ENCODE peak calls at places on chromosomes 2 and 18, in six cellular contexts. One of them, this sample, is unnamed.
A peak's percentile ranks its signal among the peaks of the same experiment; 100 is the strongest.

GRCh38 chr2:2184549-2185249 is 146.4 kb downstream of the MYT1L start:
- DNase-seq in stimulated activated CD4-positive, alpha-beta T cell treated with anti-CD3 and anti-CD28 coated beads, Interleukin-1b, Interleukin-23, amount 100 ng/mL, for 48 hours: no peak
- DNase-seq in erythroblast: no peak
- DNase-seq in caudate nucleus: no peak
- DNase-seq in pancreas: no peak
- DNase-seq in WTC11: no peak
- DNase-seq in this sample: no peak

GRCh38 chr18:27599202-27599829 is 414.2 kb upstream of the CHST9 start:
- DNase-seq in stimulated activated CD4-positive, alpha-beta T cell treated with anti-CD3 and anti-CD28 coated beads, Interleukin-1b, Interleukin-23, amount 100 ng/mL, for 48 hours: peak; percentile 26
- DNase-seq in erythroblast: peak; percentile 35
- DNase-seq in caudate nucleus: peak; percentile 2
- DNase-seq in pancreas: no peak
- DNase-seq in WTC11: peak; percentile 68
- DNase-seq in this sample: no peak

GRCh38 chr2:109516445-109517117 is 97.2 kb downstream of the SEPTIN10 start:
- DNase-seq in stimulated activated CD4-positive, alpha-beta T cell treated with anti-CD3 and anti-CD28 coated beads, Interleukin-1b, Interleukin-23, amount 100 ng/mL, for 48 hours: peak; percentile 11
- DNase-seq in erythroblast: peak; percentile 27
- DNase-seq in caudate nucleus: no peak
- DNase-seq in pancreas: peak; percentile 80
- DNase-seq in WTC11: peak; percentile 87
- DNase-seq in this sample: no peak

GRCh38 chr2:42842418-42842817 is 50.0 kb upstream of the HAAO start:
- DNase-seq in stimulated activated CD4-positive, alpha-beta T cell treated with anti-CD3 and anti-CD28 coated beads, Interleukin-1b, Interleukin-23, amount 100 ng/mL, for 48 hours: no peak
- DNase-seq in erythroblast: no peak
- DNase-seq in caudate nucleus: no peak
- DNase-seq in pancreas: no peak
- DNase-seq in WTC11: no peak
- DNase-seq in this sample: no peak

GRCh38 chr2:217147751-217148318 is 288.0 kb upstream of the TNP1 start:
- DNase-seq in stimulated activated CD4-positive, alpha-beta T cell treated with anti-CD3 and anti-CD28 coated beads, Interleukin-1b, Interleukin-23, amount 100 ng/mL, for 48 hours: no peak
- DNase-seq in erythroblast: peak; percentile 87
- DNase-seq in caudate nucleus: no peak
- DNase-seq in pancreas: no peak
- DNase-seq in WTC11: no peak
- DNase-seq in this sample: no peak

GRCh38 chr2:20231632-20232031 is 6.7 kb upstream of the SDC1 start:
- DNase-seq in stimulated activated CD4-positive, alpha-beta T cell treated with anti-CD3 and anti-CD28 coated beads, Interleukin-1b, Interleukin-23, amount 100 ng/mL, for 48 hours: no peak
- DNase-seq in erythroblast: no peak
- DNase-seq in caudate nucleus: no peak
- DNase-seq in pancreas: no peak
- DNase-seq in WTC11: peak; percentile 37
- DNase-seq in this sample: no peak

GRCh38 chr2:217691920-217692666 is 310.7 kb downstream of the TNS1 start:
- DNase-seq in stimulated activated CD4-positive, alpha-beta T cell treated with anti-CD3 and anti-CD28 coated beads, Interleukin-1b, Interleukin-23, amount 100 ng/mL, for 48 hours: no peak
- DNase-seq in erythroblast: no peak
- DNase-seq in caudate nucleus: no peak
- DNase-seq in pancreas: no peak
- DNase-seq in WTC11: no peak
- DNase-seq in this sample: no peak

GRCh38 chr2:96526615-96527014 is 9.9 kb upstream of the ARID5A start:
- DNase-seq in stimulated activated CD4-positive, alpha-beta T cell treated with anti-CD3 and anti-CD28 coated beads, Interleukin-1b, Interleukin-23, amount 100 ng/mL, for 48 hours: no peak
- DNase-seq in erythroblast: no peak
- DNase-seq in caudate nucleus: no peak
- DNase-seq in pancreas: no peak
- DNase-seq in WTC11: no peak
- DNase-seq in this sample: no peak

GRCh38 chr2:145593991-145594702 is 1074.2 kb upstream of the ZEB2 start:
- DNase-seq in stimulated activated CD4-positive, alpha-beta T cell treated with anti-CD3 and anti-CD28 coated beads, Interleukin-1b, Interleukin-23, amount 100 ng/mL, for 48 hours: no peak
- DNase-seq in erythroblast: no peak
- DNase-seq in caudate nucleus: no peak
- DNase-seq in pancreas: no peak
- DNase-seq in WTC11: no peak
- DNase-seq in this sample: no peak

GRCh38 chr2:97348265-97348664 is 235.3 kb downstream of the ANKRD36 start:
- DNase-seq in stimulated activated CD4-positive, alpha-beta T cell treated with anti-CD3 and anti-CD28 coated beads, Interleukin-1b, Interleukin-23, amount 100 ng/mL, for 48 hours: no peak
- DNase-seq in erythroblast: no peak
- DNase-seq in caudate nucleus: no peak
- DNase-seq in pancreas: no peak
- DNase-seq in WTC11: peak; percentile 29
- DNase-seq in this sample: no peak

GRCh38 chr2:73938761-73939352 is 12.2 kb downstream of the DGUOK start:
- DNase-seq in stimulated activated CD4-positive, alpha-beta T cell treated with anti-CD3 and anti-CD28 coated beads, Interleukin-1b, Interleukin-23, amount 100 ng/mL, for 48 hours: peak; percentile 6
- DNase-seq in erythroblast: no peak
- DNase-seq in caudate nucleus: no peak
- DNase-seq in pancreas: no peak
- DNase-seq in WTC11: no peak
- DNase-seq in this sample: no peak

GRCh38 chr18:24270937-24271380 is 126.7 kb downstream of the OSBPL1A start:
- DNase-seq in stimulated activated CD4-positive, alpha-beta T cell treated with anti-CD3 and anti-CD28 coated beads, Interleukin-1b, Interleukin-23, amount 100 ng/mL, for 48 hours: no peak
- DNase-seq in erythroblast: no peak
- DNase-seq in caudate nucleus: no peak
- DNase-seq in pancreas: no peak
- DNase-seq in WTC11: no peak
- DNase-seq in this sample: peak; percentile 64

GRCh38 chr2:20623241-20623640 is 27.7 kb downstream of the HS1BP3 start:
- DNase-seq in stimulated activated CD4-positive, alpha-beta T cell treated with anti-CD3 and anti-CD28 coated beads, Interleukin-1b, Interleukin-23, amount 100 ng/mL, for 48 hours: no peak
- DNase-seq in erythroblast: no peak
- DNase-seq in caudate nucleus: no peak
- DNase-seq in pancreas: peak; percentile 39
- DNase-seq in WTC11: no peak
- DNase-seq in this sample: no peak

GRCh38 chr2:80242355-80242910 is 62.1 kb downstream of the LRRTM1 start:
- DNase-seq in stimulated activated CD4-positive, alpha-beta T cell treated with anti-CD3 and anti-CD28 coated beads, Interleukin-1b, Interleukin-23, amount 100 ng/mL, for 48 hours: no peak
- DNase-seq in erythroblast: no peak
- DNase-seq in caudate nucleus: no peak
- DNase-seq in pancreas: no peak
- DNase-seq in WTC11: no peak
- DNase-seq in this sample: no peak

GRCh38 chr2:227153766-227154486 is 10.1 kb downstream of the COL4A4 start:
- DNase-seq in stimulated activated CD4-positive, alpha-beta T cell treated with anti-CD3 and anti-CD28 coated beads, Interleukin-1b, Interleukin-23, amount 100 ng/mL, for 48 hours: no peak
- DNase-seq in erythroblast: no peak
- DNase-seq in caudate nucleus: no peak
- DNase-seq in pancreas: no peak
- DNase-seq in WTC11: no peak
- DNase-seq in this sample: no peak

GRCh38 chr2:25817630-25818029 is 60.7 kb downstream of the ASXL2 start:
- DNase-seq in stimulated activated CD4-positive, alpha-beta T cell treated with anti-CD3 and anti-CD28 coated beads, Interleukin-1b, Interleukin-23, amount 100 ng/mL, for 48 hours: peak; percentile 27
- DNase-seq in erythroblast: no peak
- DNase-seq in caudate nucleus: no peak
- DNase-seq in pancreas: no peak
- DNase-seq in WTC11: no peak
- DNase-seq in this sample: no peak

GRCh38 chr2:28617502-28618184 is 121.8 kb downstream of the PLB1 start:
- DNase-seq in stimulated activated CD4-positive, alpha-beta T cell treated with anti-CD3 and anti-CD28 coated beads, Interleukin-1b, Interleukin-23, amount 100 ng/mL, for 48 hours: no peak
- DNase-seq in erythroblast: no peak
- DNase-seq in caudate nucleus: no peak
- DNase-seq in pancreas: peak; percentile 47
- DNase-seq in WTC11: no peak
- DNase-seq in this sample: no peak

GRCh38 chr18:70454705-70455322 is 166.0 kb downstream of the SOCS6 start:
- DNase-seq in stimulated activated CD4-positive, alpha-beta T cell treated with anti-CD3 and anti-CD28 coated beads, Interleukin-1b, Interleukin-23, amount 100 ng/mL, for 48 hours: no peak
- DNase-seq in erythroblast: peak; percentile 71
- DNase-seq in caudate nucleus: no peak
- DNase-seq in pancreas: no peak
- DNase-seq in WTC11: no peak
- DNase-seq in this sample: peak; percentile 24

GRCh38 chr18:37570336-37570930 is 4.8 kb upstream of the CELF4 start:
- DNase-seq in stimulated activated CD4-positive, alpha-beta T cell treated with anti-CD3 and anti-CD28 coated beads, Interleukin-1b, Interleukin-23, amount 100 ng/mL, for 48 hours: no peak
- DNase-seq in erythroblast: no peak
- DNase-seq in caudate nucleus: no peak
- DNase-seq in pancreas: no peak
- DNase-seq in WTC11: peak; percentile 43
- DNase-seq in this sample: no peak

GRCh38 chr2:31728406-31729064 is 147.8 kb upstream of the SRD5A2 start:
- DNase-seq in stimulated activated CD4-positive, alpha-beta T cell treated with anti-CD3 and anti-CD28 coated beads, Interleukin-1b, Interleukin-23, amount 100 ng/mL, for 48 hours: no peak
- DNase-seq in erythroblast: no peak
- DNase-seq in caudate nucleus: no peak
- DNase-seq in pancreas: no peak
- DNase-seq in WTC11: no peak
- DNase-seq in this sample: no peak

GRCh38 chr2:199463000-199463692 is 5.4 kb upstream of the SATB2 start:
- DNase-seq in stimulated activated CD4-positive, alpha-beta T cell treated with anti-CD3 and anti-CD28 coated beads, Interleukin-1b, Interleukin-23, amount 100 ng/mL, for 48 hours: peak; percentile 54
- DNase-seq in erythroblast: peak; percentile 50
- DNase-seq in caudate nucleus: peak; percentile 12
- DNase-seq in pancreas: peak; percentile 96
- DNase-seq in WTC11: peak; percentile 87
- DNase-seq in this sample: peak; percentile 86

GRCh38 chr2:75416420-75417342 is 144.1 kb downstream of the EVA1A start:
- DNase-seq in stimulated activated CD4-positive, alpha-beta T cell treated with anti-CD3 and anti-CD28 coated beads, Interleukin-1b, Interleukin-23, amount 100 ng/mL, for 48 hours: no peak
- DNase-seq in erythroblast: peak; percentile 28
- DNase-seq in caudate nucleus: no peak
- DNase-seq in pancreas: no peak
- DNase-seq in WTC11: no peak
- DNase-seq in this sample: no peak

GRCh38 chr2:39275016-39275415 is 31.2 kb upstream of the CDKL4 start:
- DNase-seq in stimulated activated CD4-positive, alpha-beta T cell treated with anti-CD3 and anti-CD28 coated beads, Interleukin-1b, Interleukin-23, amount 100 ng/mL, for 48 hours: no peak
- DNase-seq in erythroblast: no peak
- DNase-seq in caudate nucleus: no peak
- DNase-seq in pancreas: no peak
- DNase-seq in WTC11: no peak
- DNase-seq in this sample: no peak

GRCh38 chr18:60892441-60892840 is 440.8 kb upstream of the CDH20 start:
- DNase-seq in stimulated activated CD4-positive, alpha-beta T cell treated with anti-CD3 and anti-CD28 coated beads, Interleukin-1b, Interleukin-23, amount 100 ng/mL, for 48 hours: no peak
- DNase-seq in erythroblast: no peak
- DNase-seq in caudate nucleus: no peak
- DNase-seq in pancreas: no peak
- DNase-seq in WTC11: no peak
- DNase-seq in this sample: no peak

GRCh38 chr18:58158008-58158407 is 114.0 kb downstream of the NEDD4L start:
- DNase-seq in stimulated activated CD4-positive, alpha-beta T cell treated with anti-CD3 and anti-CD28 coated beads, Interleukin-1b, Interleukin-23, amount 100 ng/mL, for 48 hours: no peak
- DNase-seq in erythroblast: no peak
- DNase-seq in caudate nucleus: no peak
- DNase-seq in pancreas: no peak
- DNase-seq in WTC11: no peak
- DNase-seq in this sample: no peak

GRCh38 chr2:215773728-215774127 is 239.6 kb downstream of the MREG start:
- DNase-seq in stimulated activated CD4-positive, alpha-beta T cell treated with anti-CD3 and anti-CD28 coated beads, Interleukin-1b, Interleukin-23, amount 100 ng/mL, for 48 hours: peak; percentile 32
- DNase-seq in erythroblast: no peak
- DNase-seq in caudate nucleus: no peak
- DNase-seq in pancreas: no peak
- DNase-seq in WTC11: no peak
- DNase-seq in this sample: no peak

This sample was measured in frontal cortex.